ENCODE peak calls at places on chromosome 10, in five cellular contexts. S is esophagus squamous epithelium, E is astrocyte, X is stomach, Y is body of pancreas. D is an unnamed sample.

GRCh38 chr10:30422981-30423654 is 10.9 kb upstream of the MAP3K8 start:
- DNase-seq in X (peak; percentile 40), Y (peak; percentile 27), S (no peak), E (peak; percentile 71), D (no peak)

GRCh38 chr10:77049896-77050295 is 587.7 kb downstream of the KCNMA1 start:
- DNase-seq in X (no peak), E (peak; percentile 48), S (no peak), Y (no peak), D (no peak)

GRCh38 chr10:33126118-33126517 is 168.1 kb upstream of the ITGB1 start:
- DNase-seq in Y (no peak), X (no peak), S (no peak), E (peak; percentile 64), D (no peak)

GRCh38 chr10:96988421-96988820 is 156.3 kb downstream of the LCOR start:
- DNase-seq in S (no peak), E (no peak), Y (no peak), X (no peak), D (no peak)

GRCh38 chr10:48511855-48512191 is 93.0 kb downstream of the ARHGAP22 start:
- DNase-seq in S (no peak), Y (no peak), X (peak; percentile 13), E (no peak), D (no peak)

GRCh38 chr10:34091796-34092195 is 723.3 kb downstream of the PARD3 start:
- DNase-seq in S (no peak), E (no peak), Y (no peak), X (no peak), D (no peak)

GRCh38 chr10:86298501-86299001 is 68.0 kb downstream of the GRID1 start:
- DNase-seq in Y (no peak), X (peak; percentile 11), E (no peak), S (no peak), D (no peak)

GRCh38 chr10:810351-810846 is 120.9 kb upstream of the DIP2C start:
- DNase-seq in E (no peak), S (no peak), X (no peak), Y (no peak), D (no peak)

GRCh38 chr10:16030562-16030961 is 170.3 kb upstream of the MINDY3 start:
- DNase-seq in S (no peak), Y (no peak), E (no peak), X (no peak), D (no peak)

GRCh38 chr10:124025638-124026336 is 67.6 kb downstream of the CHST15 start:
- DNase-seq in Y (no peak), E (no peak), S (no peak), X (peak; percentile 40), D (no peak)

GRCh38 chr10:15045380-15045779 is 1.6 kb downstream of the OLAH start:
- DNase-seq in E (no peak), S (no peak), X (no peak), Y (no peak), D (no peak)

GRCh38 chr10:22252286-22252800 is 34.5 kb upstream of the EBLN1 start:
- DNase-seq in X (peak; percentile 33), Y (peak; percentile 58), S (no peak), E (peak; percentile 46), D (peak; percentile 23)

DNA sequence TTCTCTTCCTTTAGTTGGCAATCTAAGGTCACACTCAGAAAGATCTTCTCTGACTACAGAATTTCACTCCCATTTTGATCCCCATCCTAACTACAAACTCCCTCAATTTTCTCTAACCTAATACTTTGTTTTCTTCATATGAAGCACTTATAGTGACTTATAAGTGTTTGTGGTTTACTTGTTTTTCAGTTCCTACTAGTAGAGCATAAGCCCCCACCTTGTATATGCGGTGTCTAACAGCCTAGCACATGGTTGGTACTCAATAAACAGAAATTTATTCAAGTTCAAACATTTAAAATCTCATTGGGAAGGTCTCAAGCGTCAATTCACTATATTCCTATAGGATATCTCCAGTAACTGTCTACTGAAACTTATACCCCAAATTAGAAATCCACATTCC is 35.2 kb downstream of the ANKRD26 start:
- DNase-seq in X (no peak), E (no peak), Y (no peak), S (no peak), D (no peak)
- H3K4me1 ChIP-seq in X (no peaks in the 10 kb centered on the region), E (no peaks in the 10 kb centered on the region), Y (no peaks in the 10 kb centered on the region), S (no peaks in the 10 kb centered on the region), D (no peaks in the 10 kb centered on the region)

DNA sequence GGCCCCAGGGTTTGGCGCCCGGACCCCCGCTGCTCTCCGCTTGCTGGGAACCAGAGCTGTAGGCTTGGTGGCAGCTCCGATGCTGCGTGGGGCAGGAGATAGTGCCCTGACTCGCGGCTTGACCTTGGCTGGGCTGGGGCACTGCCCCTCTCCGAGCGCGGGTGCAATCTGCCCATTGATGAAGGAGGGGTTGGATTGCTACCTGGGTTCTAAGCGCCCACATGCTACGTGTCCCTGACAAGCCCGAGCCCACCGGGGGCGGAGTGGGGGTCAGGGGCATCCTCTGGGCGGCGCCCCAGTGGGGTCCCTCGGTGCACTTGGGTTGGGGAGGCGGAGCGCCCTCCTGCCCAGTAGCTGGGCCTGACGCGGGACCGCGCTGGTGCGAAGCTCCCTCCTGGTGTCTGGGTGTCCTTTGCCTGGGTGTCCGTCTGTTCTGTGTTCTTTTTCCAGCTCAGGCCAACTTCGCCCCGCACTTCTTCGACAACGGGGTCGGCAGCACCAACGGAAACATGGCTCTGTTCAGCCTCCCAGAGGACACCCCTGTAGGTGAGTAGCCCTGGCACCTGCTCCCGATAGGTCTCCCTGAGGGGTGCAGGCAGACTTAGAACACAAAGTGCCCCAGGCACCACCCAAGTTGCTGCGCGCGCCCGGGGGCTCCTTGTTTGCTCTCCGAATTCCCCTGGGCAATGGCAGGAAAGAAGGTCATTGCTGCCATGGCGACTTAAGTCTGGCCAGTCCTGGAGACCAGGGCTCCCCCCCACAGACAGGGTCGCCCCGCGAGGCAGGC is 900 bp downstream of the CDHR1 start:
- DNase-seq in Y (no peak), E (no peak), X (no peak), S (no peak), D (no peak)
- H3K4me3 ChIP-seq in Y (no peak overlapping the region), E (no peak overlapping the region), X (peak overlapping the region; percentile 49), S (peak overlapping the region; percentile 65), D (peak overlapping the region; percentile 42)

GRCh38 chr10:112831826-112832225 is 118.2 kb upstream of the TCF7L2 start:
- DNase-seq in S (no peak), Y (no peak), E (no peak), X (no peak), D (no peak)

GRCh38 chr10:112835933-112836564 is 114.0 kb upstream of the TCF7L2 start:
- DNase-seq in S (no peak), X (no peak), E (no peak), Y (peak; percentile 58), D (no peak)

GRCh38 chr10:112832361-112832878 is 117.6 kb upstream of the TCF7L2 start:
- DNase-seq in X (no peak), S (no peak), Y (peak; percentile 35), E (peak; percentile 15), D (no peak)

GRCh38 chr10:112834661-112835060 is 115.4 kb upstream of the TCF7L2 start:
- DNase-seq in S (no peak), X (no peak), Y (no peak), E (no peak), D (no peak)

GRCh38 chr10:112832959-112833358 is 117.1 kb upstream of the TCF7L2 start:
- DNase-seq in E (no peak), Y (no peak), X (no peak), S (no peak), D (no peak)
- H3K9me3 ChIP-seq in E (no peaks in the 10 kb centered on the region), Y (no peaks in the 10 kb centered on the region), X (no peaks in the 10 kb centered on the region), S (no peaks in the 10 kb centered on the region), D (no peaks in the 10 kb centered on the region)

DNA sequence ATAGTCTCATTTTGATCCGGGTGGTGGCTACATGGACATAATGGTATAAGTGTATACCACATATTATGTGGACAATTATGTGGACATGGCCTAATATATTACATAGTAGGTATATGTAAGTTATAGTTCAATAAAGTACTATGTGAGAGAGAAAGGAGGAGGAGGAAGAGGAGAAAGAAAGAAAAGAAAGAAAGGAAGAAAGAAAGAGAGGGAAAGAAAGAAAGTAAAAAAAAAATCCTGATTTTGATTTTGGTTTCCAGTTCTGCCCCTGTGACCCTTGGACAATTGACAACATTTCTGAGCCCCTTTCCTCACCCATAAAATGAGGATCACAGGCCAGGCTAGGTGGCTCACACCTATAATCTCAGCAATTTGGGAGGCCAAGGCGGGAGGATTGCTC is 42.2 kb upstream of the VCL start:
- DNase-seq in S (no peak), E (no peak), Y (no peak), X (no peak), D (no peak)
- H3K4me1 ChIP-seq in S (peaks cover 15% of the 10 kb centered on the region), E (peaks cover 12% of the 10 kb centered on the region), Y (no peaks in the 10 kb centered on the region), X (peaks cover 20% of the 10 kb centered on the region), D (peaks cover 46% of the 10 kb centered on the region)

GRCh38 chr10:61964059-61964709 is 62.7 kb downstream of the ARID5B start:
- DNase-seq in Y (no peak), X (no peak), E (no peak), S (no peak), D (no peak)
- H3K4me3 ChIP-seq in Y (no peak overlapping the region), X (no peak overlapping the region), E (no peak overlapping the region), S (no peak overlapping the region), D (no peak overlapping the region)

DNA sequence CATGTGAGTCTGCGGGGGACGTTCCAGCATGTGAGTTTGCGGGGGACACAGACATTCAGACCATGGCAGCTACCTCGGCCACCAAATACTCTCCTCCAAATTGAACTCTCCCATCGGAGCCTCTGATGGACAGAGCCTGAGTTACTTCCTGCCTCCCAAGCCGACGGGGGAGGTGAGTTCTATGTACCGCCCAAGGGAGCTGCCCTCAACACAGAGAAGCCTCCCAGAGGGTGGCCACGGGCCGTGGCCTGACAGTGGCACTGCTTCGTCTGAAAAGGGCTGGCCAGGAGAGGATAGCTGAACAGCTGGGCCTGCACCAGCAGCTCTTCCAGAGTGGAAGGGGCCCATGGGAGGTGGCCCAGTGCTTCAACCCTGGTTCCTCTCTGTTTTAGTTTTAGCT is 274.5 kb upstream of the PPP2R2D start:
- DNase-seq in S (no peak), X (no peak), E (no peak), Y (no peak), D (no peak)
- H3K9me3 ChIP-seq in S (no peaks in the 10 kb centered on the region), X (no peaks in the 10 kb centered on the region), E (peaks cover 6% of the 10 kb centered on the region), Y (no peaks in the 10 kb centered on the region), D (no peaks in the 10 kb centered on the region)

DNA sequence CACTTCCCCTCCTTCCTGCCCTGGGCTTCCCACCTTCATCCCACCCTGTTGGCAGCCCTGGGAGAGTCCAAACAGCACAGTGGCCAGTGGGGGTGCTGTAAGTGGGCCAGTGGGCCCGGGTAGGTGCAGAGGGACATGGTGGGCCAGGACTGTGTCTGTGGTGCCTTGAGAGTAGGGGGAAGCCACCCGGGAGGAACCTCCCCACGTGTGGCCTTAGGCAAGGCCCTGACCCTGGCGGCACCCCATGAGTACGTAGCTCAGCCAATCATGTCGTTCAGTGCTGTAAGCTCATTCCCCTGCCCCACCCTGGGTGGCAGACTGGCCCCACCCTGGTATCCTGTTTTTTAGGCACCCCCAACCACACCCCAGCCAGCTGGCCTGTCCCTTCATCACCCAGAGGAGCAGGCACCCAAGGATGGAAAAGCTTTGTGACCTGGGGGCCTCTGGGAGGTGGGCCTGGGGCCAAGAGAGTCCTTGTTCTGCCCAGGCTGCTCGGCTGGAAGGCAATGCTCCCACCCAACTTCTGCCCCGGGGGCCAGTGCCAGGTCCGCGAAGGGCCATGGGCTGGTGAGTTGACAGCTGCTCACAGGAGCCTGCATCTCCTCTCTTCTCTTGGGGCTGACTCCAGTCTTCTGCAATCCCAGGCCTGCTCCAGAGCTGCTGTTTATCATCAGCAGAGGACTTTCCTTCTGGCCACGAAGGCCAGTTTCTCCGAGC is 41.6 kb downstream of the TSPAN15 start:
- DNase-seq in S (no peak), Y (no peak), X (no peak), E (no peak), D (no peak)
- H3K4me1 ChIP-seq in S (peaks cover 30% of the 10 kb centered on the region), Y (no peaks in the 10 kb centered on the region), X (peaks cover 11% of the 10 kb centered on the region), E (no peaks in the 10 kb centered on the region), D (peaks cover 10% of the 10 kb centered on the region)

D was measured in effector memory CD4-positive, alpha-beta T cell.